ENCODE peak calls at places on chromosomes 5 and 9, in eight cellular contexts. W is K562, Z is neural crest cell, U is foreskin fibroblast, L is GM18507, K is NCI-H2081 treated with DMSO at 0.1 percent for 48 hours, I is tibial artery, P is endothelial cell. R is an unnamed sample.

GRCh38 chr5:151787817-151788216 is 16.1 kb downstream of the G3BP1 start:
- DNase-seq in U (no peak), I (no peak), K (no peak), W (no peak), Z (no peak), P (no peak), L (no peak), R (no peak)

GRCh38 chr5:117072439-117072838 is 497.8 kb upstream of the SEMA6A start:
- DNase-seq in K (no peak), U (no peak), W (no peak), Z (no peak), L (no peak), P (no peak), I (no peak), R (no peak)

GRCh38 chr9:12464368-12464767 is 228.8 kb upstream of the TYRP1 start:
- DNase-seq in U (no peak), W (no peak), I (no peak), P (no peak), K (no peak), Z (no peak), L (no peak), R (no peak)

GRCh38 chr9:84136119-84136868 is 155.7 kb downstream of the RMI1 start:
- DNase-seq in I (no peak), L (no peak), K (no peak), P (no peak), W (no peak), U (no peak), Z (no peak), R (no peak)

GRCh38 chr9:129891519-129891918 is 56.3 kb downstream of the USP20 start:
- DNase-seq in U (no peak), Z (no peak), P (no peak), L (no peak), W (no peak), I (no peak), K (no peak), R (no peak)

GRCh38 chr5:15522141-15522540 is 22.2 kb downstream of the FBXL7 start:
- DNase-seq in K (no peak), I (no peak), W (no peak), L (no peak), Z (no peak), U (no peak), P (no peak), R (no peak)

GRCh38 chr5:60295423-60295822 is 401.9 kb upstream of the PDE4D start:
- DNase-seq in I (no peak), W (no peak), Z (peak), U (peak), P (peak), K (no peak), L (no peak), R (peak)

GRCh38 chr9:87137718-87138117 is 190.4 kb upstream of the GAS1 start:
- DNase-seq in I (no peak), K (no peak), L (no peak), Z (no peak), W (no peak), P (no peak), U (no peak), R (no peak)

GRCh38 chr9:123421801-123422455 is 65.9 kb downstream of the CRB2 start:
- DNase-seq in I (no peak), Z (no peak), W (no peak), L (no peak), K (no peak), P (no peak), U (no peak), R (no peak)

GRCh38 chr9:114006931-114007691 is 71.0 kb downstream of the AMBP start:
- DNase-seq in L (no peak), W (no peak), U (no peak), Z (no peak), I (no peak), P (peak), K (no peak), R (no peak)

GRCh38 chr9:76366275-76366674 is 28.0 kb downstream of the RFK start:
- DNase-seq in P (no peak), W (no peak), Z (no peak), K (no peak), L (no peak), U (no peak), I (no peak), R (no peak)

GRCh38 chr5:98994636-98995035 is 65.8 kb upstream of the CHD1 start:
- DNase-seq in P (no peak), I (no peak), W (no peak), U (no peak), Z (no peak), L (no peak), K (no peak), R (no peak)

GRCh38 chr5:73692166-73692640 is 66.2 kb downstream of the ARHGEF28 start:
- DNase-seq in I (no peak), W (no peak), P (no peak), L (no peak), U (peak), K (no peak), Z (no peak), R (no peak)

GRCh38 chr9:95854386-95855015 is 21.0 kb upstream of the ERCC6L2 start:
- DNase-seq in P (no peak), U (peak), W (no peak), Z (no peak), L (no peak), K (no peak), I (no peak), R (no peak)

GRCh38 chr9:124733964-124734740 is 37.0 kb downstream of the NR6A1 start:
- DNase-seq in Z (no peak), W (no peak), K (no peak), U (no peak), I (no peak), P (no peak), L (no peak), R (no peak)